ENCODE peak calls at places on chromosomes 6 and 20, in four cellular contexts. B is endothelial cell of umbilical vein, T is heart left ventricle, K is choroid plexus epithelial cell. V is an unnamed sample.

GRCh38 chr6:15491986-15492269 is 170.9 kb downstream of the DTNBP1 start:
- DNase-seq in B (no peak), T (no peak), K (no peak), V (no peak)

GRCh38 chr6:136779682-136780081 is 12.6 kb downstream of the MAP3K5 start:
- DNase-seq in B (no peak), T (no peak), K (no peak), V (no peak)

GRCh38 chr20:50304883-50305635 is 114.4 kb downstream of the CEBPB start:
- DNase-seq in B (no peak), T (peak; percentile 96), K (peak; percentile 94), V (peak; percentile 100)

GRCh38 chr6:44733146-44733545 is 345.6 kb downstream of the CDC5L start:
- DNase-seq in B (no peak), T (no peak), K (no peak), V (no peak)

GRCh38 chr6:118844915-118845314 is 49.0 kb upstream of the ASF1A start:
- DNase-seq in B (no peak), T (no peak), K (no peak), V (no peak)

GRCh38 chr20:55252525-55252924 is 752.8 kb downstream of the CBLN4 start:
- DNase-seq in B (no peak), T (peak; percentile 25), K (no peak), V (no peak)

GRCh38 chr6:132675749-132676148 is 16.8 kb upstream of the TAAR1 start:
- DNase-seq in B (no peak), T (no peak), K (no peak), V (no peak)

GRCh38 chr6:42021847-42022754 is 28.2 kb upstream of the TAF8 start:
- DNase-seq in B (no peak), T (no peak), K (no peak), V (no peak)

GRCh38 chr6:143429970-143430369 is 20.5 kb downstream of the ADAT2 start:
- DNase-seq in B (no peak), T (no peak), K (no peak), V (no peak)

GRCh38 chr20:6120491-6120988 is 2.3 kb downstream of the FERMT1 start:
- DNase-seq in B (no peak), T (no peak), K (no peak), V (no peak)

GRCh38 chr6:79138146-79138545 is 60.1 kb upstream of the PHIP start:
- DNase-seq in B (no peak), T (no peak), K (peak; percentile 34), V (peak; percentile 7)

GRCh38 chr6:30748301-30748769 is 4.0 kb upstream of the IER3 start:
- DNase-seq in B (peak; percentile 98), T (no peak), K (no peak), V (peak; percentile 42)

GRCh38 chr6:100257661-100258395 is 206.9 kb downstream of the SIM1 start:
- DNase-seq in B (peak; percentile 75), T (no peak), K (peak; percentile 91), V (peak; percentile 62)

GRCh38 chr6:111533087-111533784 is 50.2 kb upstream of the REV3L start:
- DNase-seq in B (no peak), T (no peak), K (no peak), V (no peak)

GRCh38 chr6:8013763-8014162 is 50.4 kb downstream of the BLOC1S5 start:
- DNase-seq in B (no peak), T (no peak), K (no peak), V (no peak)

GRCh38 chr6:10740061-10740460 is 7.5 kb upstream of the TMEM14B start:
- DNase-seq in B (no peak), T (no peak), K (no peak), V (no peak)

GRCh38 chr6:13101409-13101808 is 226.9 kb downstream of the TBC1D7 start:
- DNase-seq in B (no peak), T (no peak), K (no peak), V (no peak)

GRCh38 chr20:61767776-61768494 is 297.7 kb downstream of the TAF4 start:
- DNase-seq in B (no peak), T (no peak), K (no peak), V (no peak)

GRCh38 chr6:136739501-136739900 is 52.8 kb downstream of the MAP3K5 start:
- DNase-seq in B (no peak), T (no peak), K (no peak), V (no peak)

GRCh38 chr6:133645000-133645619 is 243.8 kb upstream of the TCF21 start:
- DNase-seq in B (no peak), T (no peak), K (peak; percentile 66), V (peak; percentile 76)

GRCh38 chr6:42237857-42238256 is 20.2 kb upstream of the MRPS10 start:
- DNase-seq in B (no peak), T (no peak), K (no peak), V (no peak)

GRCh38 chr6:109853426-109853825 is 124.7 kb upstream of the GPR6 start:
- DNase-seq in B (no peak), T (no peak), K (no peak), V (no peak)

GRCh38 chr20:49685161-49685601 is 28.5 kb downstream of the B4GALT5 start:
- DNase-seq in B (no peak), T (peak; percentile 38), K (peak; percentile 60), V (no peak)

GRCh38 chr6:38876470-38876869 is 161.4 kb downstream of the DNAH8 start:
- DNase-seq in B (no peak), T (no peak), K (peak; percentile 4), V (no peak)

GRCh38 chr6:68046756-68047155 is 588.3 kb upstream of the ADGRB3 start:
- DNase-seq in B (no peak), T (no peak), K (no peak), V (no peak)

GRCh38 chr20:3193806-3194616 is 10.5 kb downstream of the DDRGK1 start:
- DNase-seq in B (no peak), T (no peak), K (no peak), V (no peak)

GRCh38 chr20:50711113-50711825 is 19.9 kb upstream of the RIPOR3 start:
- DNase-seq in B (no peak), T (no peak), K (no peak), V (no peak)

GRCh38 chr6:74936886-74937285 is 269.0 kb downstream of the COL12A1 start:
- DNase-seq in B (peak; percentile 31), T (no peak), K (peak; percentile 19), V (peak; percentile 84)

GRCh38 chr6:117908246-117909107 is 1.4 kb downstream of the SLC35F1 start:
- DNase-seq in B (no peak), T (no peak), K (no peak), V (no peak)

DNA sequence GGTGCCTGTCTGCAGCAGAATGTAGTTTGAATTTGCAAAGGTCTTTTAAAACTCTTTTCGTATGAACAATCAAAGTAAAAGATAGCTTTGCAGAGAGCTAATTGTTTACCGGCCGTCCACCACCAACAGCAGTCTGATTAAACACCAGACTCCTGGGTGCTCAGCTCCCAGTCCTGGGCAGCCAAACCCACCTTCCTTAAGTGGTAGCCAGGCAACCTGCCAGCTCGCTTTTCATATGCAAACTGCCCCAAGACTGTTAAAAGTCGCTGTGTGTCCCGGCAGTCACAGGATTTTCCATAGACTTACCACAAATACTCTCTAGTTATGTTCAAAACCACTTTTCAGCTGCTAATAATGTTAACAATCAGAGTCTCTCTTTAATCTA is 849 bp downstream of the THBS2 start:
- DNase-seq in B (no peak), T (no peak), K (no peak), V (no peak)
- H3K4me3 ChIP-seq in B (no peak overlapping the region), T (peak overlapping the region; percentile 40), K (peak overlapping the region; percentile 73), V (peak overlapping the region; percentile 84)

DNA sequence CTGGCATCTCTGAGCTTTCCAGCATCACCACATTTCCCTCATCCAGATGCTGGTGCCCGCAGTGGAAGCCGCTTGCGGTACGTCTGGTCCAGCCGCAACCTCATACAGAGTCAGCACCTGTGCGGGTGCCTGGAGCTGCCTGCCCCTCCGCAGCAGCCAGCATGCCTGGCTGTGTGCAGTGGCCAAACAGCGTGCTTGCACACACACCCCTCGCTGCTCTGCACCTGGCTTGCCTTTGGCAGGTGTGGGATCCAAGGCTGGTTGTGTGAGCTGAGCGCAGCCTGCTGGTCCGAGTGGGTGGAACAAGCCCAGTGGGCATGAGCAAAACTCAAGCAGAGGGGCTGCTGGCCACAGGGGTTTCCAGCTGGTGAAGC is 3.1 kb upstream of the HINT3 start:
- DNase-seq in B (no peak), T (no peak), K (no peak), V (no peak)
- TF ChIP-seq CTCF in B (no peak), T (no peak), K (peak; percentile 45), V (no peak)

GRCh38 chr6:160379464-160379863 is 31.3 kb downstream of the SLC22A3 start:
- DNase-seq in B (no peak), T (no peak), K (peak; percentile 54), V (no peak)

GRCh38 chr6:160375561-160375949 is 27.4 kb downstream of the SLC22A3 start:
- DNase-seq in B (no peak), T (no peak), K (no peak), V (no peak)

GRCh38 chr6:160378218-160378617 is 30.0 kb downstream of the SLC22A3 start:
- DNase-seq in B (no peak), T (no peak), K (no peak), V (no peak)

GRCh38 chr6:160376445-160376844 is 28.3 kb downstream of the SLC22A3 start:
- DNase-seq in B (no peak), T (no peak), K (no peak), V (no peak)

GRCh38 chr6:160378886-160379285 is 30.7 kb downstream of the SLC22A3 start:
- DNase-seq in B (no peak), T (no peak), K (no peak), V (no peak)
- H3K4me3 ChIP-seq in B (no peak overlapping the region), T (no peak overlapping the region), K (no peak overlapping the region), V (no peak overlapping the region)

GRCh38 chr20:41249781-41250281 is 67.7 kb downstream of the ZHX3 start:
- DNase-seq in B (peak; percentile 75), T (peak; percentile 34), K (peak; percentile 82), V (peak; percentile 71)
- TF ChIP-seq CTCF in B (peak; percentile 34), T (peak; percentile 18), K (peak; percentile 43), V (peak; percentile 10)

GRCh38 chr6:729646-730320 is 36.8 kb upstream of the EXOC2 start:
- DNase-seq in B (no peak), T (no peak), K (no peak), V (no peak)
- H3K4me3 ChIP-seq in B (no peak overlapping the region), T (no peak overlapping the region), K (no peak overlapping the region), V (no peak overlapping the region)

V was measured in foreskin fibroblast.